ENCODE peak calls at places on chromosomes 6 and 20, in seven cellular contexts. One of them, this sample, is unnamed.

GRCh38 chr6:69019832-69020231 is 384.8 kb downstream of the ADGRB3 start:
- DNase-seq in uterus: no peak
- DNase-seq in right lobe of liver: no peak
- DNase-seq in psoas muscle: no peak
- DNase-seq in K562: no peak
- DNase-seq in lower lobe of right lung: no peak
- DNase-seq in heart right ventricle: no peak
- DNase-seq in this sample: no peak

GRCh38 chr6:101994521-101994920 is 601.0 kb downstream of the GRIK2 start:
- DNase-seq in lower lobe of right lung: no peak
- DNase-seq in right lobe of liver: no peak
- DNase-seq in uterus: no peak
- DNase-seq in K562: no peak
- DNase-seq in psoas muscle: no peak
- DNase-seq in heart right ventricle: no peak
- DNase-seq in this sample: no peak

GRCh38 chr6:156949376-156949775 is 172.2 kb downstream of the ARID1B start:
- DNase-seq in heart right ventricle: no peak
- DNase-seq in psoas muscle: no peak
- DNase-seq in right lobe of liver: no peak
- DNase-seq in lower lobe of right lung: no peak
- DNase-seq in K562: no peak
- DNase-seq in uterus: no peak
- DNase-seq in this sample: no peak

GRCh38 chr6:43669050-43669921 is 18.3 kb downstream of the MRPS18A start:
- DNase-seq in K562: no peak
- DNase-seq in right lobe of liver: no peak
- DNase-seq in lower lobe of right lung: no peak
- DNase-seq in psoas muscle: peak; percentile 82
- DNase-seq in heart right ventricle: peak; percentile 77
- DNase-seq in uterus: peak; percentile 87
- DNase-seq in this sample: no peak

GRCh38 chr6:21111399-21111725 is 482.2 kb upstream of the SOX4 start:
- DNase-seq in uterus: no peak
- DNase-seq in heart right ventricle: no peak
- DNase-seq in K562: no peak
- DNase-seq in psoas muscle: no peak
- DNase-seq in lower lobe of right lung: no peak
- DNase-seq in right lobe of liver: no peak
- DNase-seq in this sample: no peak

GRCh38 chr6:53837875-53838806 is 43.3 kb downstream of the LRRC1 start:
- DNase-seq in psoas muscle: no peak
- DNase-seq in lower lobe of right lung: no peak
- DNase-seq in K562: no peak
- DNase-seq in right lobe of liver: no peak
- DNase-seq in uterus: no peak
- DNase-seq in heart right ventricle: no peak
- DNase-seq in this sample: no peak

GRCh38 chr20:23666189-23666588 is 22.6 kb downstream of the CST4 start:
- DNase-seq in heart right ventricle: no peak
- DNase-seq in K562: no peak
- DNase-seq in uterus: no peak
- DNase-seq in lower lobe of right lung: no peak
- DNase-seq in right lobe of liver: no peak
- DNase-seq in psoas muscle: no peak
- DNase-seq in this sample: peak; percentile 29

GRCh38 chr20:32572271-32572968 is 12.7 kb downstream of the NOL4L start:
- DNase-seq in heart right ventricle: no peak
- DNase-seq in K562: no peak
- DNase-seq in psoas muscle: no peak
- DNase-seq in uterus: no peak
- DNase-seq in right lobe of liver: no peak
- DNase-seq in lower lobe of right lung: no peak
- DNase-seq in this sample: no peak

GRCh38 chr20:23161968-23162696 is 76.0 kb upstream of the CD93 start:
- DNase-seq in right lobe of liver: peak; percentile 78
- DNase-seq in heart right ventricle: peak; percentile 72
- DNase-seq in K562: no peak
- DNase-seq in lower lobe of right lung: peak; percentile 94
- DNase-seq in uterus: peak; percentile 43
- DNase-seq in psoas muscle: peak; percentile 89
- DNase-seq in this sample: no peak

GRCh38 chr20:50992336-50992732 is 30.6 kb downstream of the KCNG1 start:
- DNase-seq in psoas muscle: no peak
- DNase-seq in heart right ventricle: no peak
- DNase-seq in uterus: no peak
- DNase-seq in right lobe of liver: no peak
- DNase-seq in K562: no peak
- DNase-seq in lower lobe of right lung: no peak
- DNase-seq in this sample: no peak

GRCh38 chr6:139625998-139626975 is 251.8 kb upstream of the CITED2 start:
- DNase-seq in K562: no peak
- DNase-seq in right lobe of liver: no peak
- DNase-seq in heart right ventricle: no peak
- DNase-seq in lower lobe of right lung: no peak
- DNase-seq in uterus: peak; percentile 27
- DNase-seq in psoas muscle: no peak
- DNase-seq in this sample: no peak

DNA sequence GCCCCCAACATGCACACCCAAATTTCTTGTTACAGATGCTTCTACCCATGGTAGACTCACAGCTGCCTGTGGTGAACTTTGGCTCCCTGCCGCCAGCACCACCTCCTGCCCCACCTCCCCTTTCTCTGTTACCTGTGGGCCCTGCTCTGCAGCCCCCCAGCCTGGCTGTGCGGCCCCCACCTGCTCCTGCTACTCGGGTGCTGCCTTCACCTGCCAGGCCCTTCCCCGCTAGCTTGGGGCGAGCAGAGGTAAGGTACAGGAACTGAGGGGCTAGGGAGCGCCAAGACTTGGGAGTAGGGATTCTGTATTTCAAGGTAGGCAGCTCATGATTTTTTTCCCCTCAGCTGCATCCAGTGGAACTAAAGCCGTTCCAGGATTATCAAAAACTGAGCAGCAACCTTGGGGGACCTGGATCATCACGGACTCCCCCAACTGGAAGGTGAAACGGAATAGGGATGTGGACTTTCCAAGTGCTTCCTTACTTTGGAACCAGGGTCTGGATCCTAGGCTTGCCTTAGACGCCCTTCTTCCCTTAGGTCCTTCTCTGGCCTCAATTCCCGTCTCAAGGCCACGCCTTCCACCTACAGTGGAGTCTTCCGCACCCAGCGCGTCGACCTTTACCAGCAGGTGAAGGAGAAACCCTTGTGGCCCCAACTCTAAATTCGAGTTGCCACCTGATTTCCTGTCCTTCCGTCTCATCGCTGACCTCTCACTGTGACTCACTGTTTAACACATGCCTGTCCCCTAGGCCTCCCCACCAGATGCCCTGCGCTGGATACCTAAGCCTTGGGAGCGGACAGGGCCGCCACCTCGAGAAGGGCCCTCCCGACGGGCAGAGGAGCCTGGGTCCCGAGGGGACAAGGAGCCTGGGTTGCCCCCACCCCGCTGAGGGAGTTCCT is 15.5 kb downstream of the BAG6 start:
- DNase-seq in uterus: no peak
- DNase-seq in K562: no peak
- DNase-seq in psoas muscle: no peak
- DNase-seq in right lobe of liver: no peak
- DNase-seq in heart right ventricle: no peak
- DNase-seq in lower lobe of right lung: no peak
- DNase-seq in this sample: no peak
- H3K9me3 ChIP-seq in uterus: no peaks in the 10 kb centered on the region
- H3K9me3 ChIP-seq in K562: no peaks in the 10 kb centered on the region
- H3K9me3 ChIP-seq in psoas muscle: no peaks in the 10 kb centered on the region
- H3K9me3 ChIP-seq in right lobe of liver: no peaks in the 10 kb centered on the region
- H3K9me3 ChIP-seq in heart right ventricle: no peaks in the 10 kb centered on the region
- H3K9me3 ChIP-seq in lower lobe of right lung: no peaks in the 10 kb centered on the region
- H3K9me3 ChIP-seq in this sample: no peaks in the 10 kb centered on the region

GRCh38 chr20:40883097-40883496 is 145.5 kb upstream of the TOP1 start:
- DNase-seq in heart right ventricle: no peak
- DNase-seq in psoas muscle: no peak
- DNase-seq in lower lobe of right lung: no peak
- DNase-seq in uterus: no peak
- DNase-seq in K562: no peak
- DNase-seq in right lobe of liver: no peak
- DNase-seq in this sample: no peak
- TF ChIP-seq CTCF in heart right ventricle: no peak
- TF ChIP-seq CTCF in psoas muscle: no peak
- TF ChIP-seq CTCF in lower lobe of right lung: no peak
- TF ChIP-seq CTCF in uterus: no peak
- TF ChIP-seq CTCF in K562: no peak
- TF ChIP-seq CTCF in right lobe of liver: no peak
- TF ChIP-seq CTCF in this sample: no peak

DNA sequence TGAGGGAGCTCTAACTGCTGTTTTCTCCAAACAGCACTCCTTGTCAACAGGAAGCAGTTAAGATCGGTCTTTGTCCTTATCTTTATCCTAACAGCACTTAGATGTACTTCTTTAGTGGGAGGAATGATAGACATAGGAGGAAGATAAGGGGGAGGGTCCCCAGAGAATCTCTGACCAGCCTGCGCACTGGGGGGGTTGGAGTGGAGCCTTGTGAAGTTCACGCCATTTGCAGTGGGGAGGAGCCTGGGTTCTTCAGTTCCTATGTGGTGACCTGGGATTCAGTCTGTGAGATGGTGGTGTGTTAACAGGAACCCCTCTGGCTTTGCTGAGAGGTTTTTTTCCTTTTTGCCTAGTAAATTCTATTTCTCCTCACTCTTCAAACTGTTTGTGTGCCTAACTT is 18.1 kb upstream of the ASCC3 start:
- DNase-seq in K562: no peak
- DNase-seq in uterus: no peak
- DNase-seq in psoas muscle: no peak
- DNase-seq in right lobe of liver: no peak
- DNase-seq in lower lobe of right lung: no peak
- DNase-seq in heart right ventricle: no peak
- DNase-seq in this sample: no peak
- H3K9me3 ChIP-seq in K562: peaks cover 5% of the 10 kb centered on the region
- H3K9me3 ChIP-seq in uterus: no peaks in the 10 kb centered on the region
- H3K9me3 ChIP-seq in psoas muscle: no peaks in the 10 kb centered on the region
- H3K9me3 ChIP-seq in right lobe of liver: no peaks in the 10 kb centered on the region
- H3K9me3 ChIP-seq in lower lobe of right lung: no peaks in the 10 kb centered on the region
- H3K9me3 ChIP-seq in heart right ventricle: no peaks in the 10 kb centered on the region
- H3K9me3 ChIP-seq in this sample: no peaks in the 10 kb centered on the region

DNA sequence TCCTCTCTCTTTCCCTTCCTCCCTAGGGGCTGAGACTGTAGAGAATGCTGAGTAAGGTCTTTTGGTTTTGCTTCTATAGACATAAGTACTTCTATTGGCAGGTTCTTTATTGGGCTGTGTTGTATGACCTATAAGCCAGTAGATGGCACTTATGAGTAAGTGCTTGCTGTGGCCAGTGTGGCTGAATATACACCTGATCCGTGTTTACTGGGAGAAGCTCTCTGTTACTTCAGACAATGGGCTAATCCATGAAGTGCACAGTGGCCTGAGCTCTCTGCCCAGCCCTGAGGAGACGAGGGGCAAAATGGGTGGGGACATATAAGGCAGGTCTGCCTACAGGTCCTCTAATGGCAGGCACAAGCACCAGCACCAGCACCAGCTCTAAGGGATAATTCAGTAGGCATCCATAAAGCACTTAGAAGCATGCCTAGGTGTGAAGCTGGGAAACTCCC is 610.3 kb downstream of the RNF144B start:
- DNase-seq in uterus: no peak
- DNase-seq in K562: peak; percentile 9
- DNase-seq in right lobe of liver: no peak
- DNase-seq in psoas muscle: no peak
- DNase-seq in heart right ventricle: no peak
- DNase-seq in lower lobe of right lung: no peak
- DNase-seq in this sample: peak; percentile 60
- TF ChIP-seq CTCF in uterus: peak; percentile 12
- TF ChIP-seq CTCF in K562: peak; percentile 11
- TF ChIP-seq CTCF in right lobe of liver: peak; percentile 47
- TF ChIP-seq CTCF in psoas muscle: peak; percentile 47
- TF ChIP-seq CTCF in heart right ventricle: peak; percentile 50
- TF ChIP-seq CTCF in lower lobe of right lung: peak; percentile 51
- TF ChIP-seq CTCF in this sample: peak; percentile 89

GRCh38 chr20:54849741-54850140 is 374.3 kb downstream of the DOK5 start:
- DNase-seq in heart right ventricle: no peak
- DNase-seq in uterus: no peak
- DNase-seq in K562: no peak
- DNase-seq in lower lobe of right lung: no peak
- DNase-seq in right lobe of liver: no peak
- DNase-seq in psoas muscle: no peak
- DNase-seq in this sample: no peak
- H3K9me3 ChIP-seq in heart right ventricle: no peaks in the 10 kb centered on the region
- H3K9me3 ChIP-seq in uterus: no peaks in the 10 kb centered on the region
- H3K9me3 ChIP-seq in K562: peaks cover 3% of the 10 kb centered on the region
- H3K9me3 ChIP-seq in lower lobe of right lung: no peaks in the 10 kb centered on the region
- H3K9me3 ChIP-seq in right lobe of liver: no peaks in the 10 kb centered on the region
- H3K9me3 ChIP-seq in psoas muscle: no peaks in the 10 kb centered on the region
- H3K9me3 ChIP-seq in this sample: peaks cover 2% of the 10 kb centered on the region